ENCODE peak calls at places on chromosomes 4 and X, in four cellular contexts. One of them, this sample, is unnamed.

GRCh38 chr4:41204400-41204978 is 9.9 kb downstream of the APBB2 start:
- DNase-seq in colonic mucosa: no peak
- DNase-seq in Peyer's patch: no peak
- DNase-seq in coronary artery: no peak
- DNase-seq in this sample: no peak

GRCh38 chrX:31112226-31112999 is 40.6 kb upstream of the FTHL17 start:
- DNase-seq in coronary artery: no peak
- DNase-seq in colonic mucosa: no peak
- DNase-seq in Peyer's patch: no peak
- DNase-seq in this sample: no peak

GRCh38 chr4:2637956-2638552 is 101.6 kb downstream of the FAM193A start:
- DNase-seq in Peyer's patch: no peak
- DNase-seq in colonic mucosa: no peak
- DNase-seq in coronary artery: no peak
- DNase-seq in this sample: no peak

GRCh38 chr4:122010610-122011009 is 58.8 kb upstream of the TRPC3 start:
- DNase-seq in colonic mucosa: no peak
- DNase-seq in coronary artery: no peak
- DNase-seq in Peyer's patch: no peak
- DNase-seq in this sample: no peak

GRCh38 chrX:110145854-110146253 is 142.9 kb downstream of the TMEM164 start:
- DNase-seq in Peyer's patch: no peak
- DNase-seq in coronary artery: no peak
- DNase-seq in colonic mucosa: no peak
- DNase-seq in this sample: peak

GRCh38 chr4:7328913-7329638 is 105.7 kb downstream of the PSAPL1 start:
- DNase-seq in colonic mucosa: no peak
- DNase-seq in Peyer's patch: no peak
- DNase-seq in coronary artery: no peak
- DNase-seq in this sample: no peak

GRCh38 chr4:42732776-42733175 is 75.9 kb upstream of the ATP8A1 start:
- DNase-seq in colonic mucosa: no peak
- DNase-seq in coronary artery: no peak
- DNase-seq in Peyer's patch: no peak
- DNase-seq in this sample: no peak

GRCh38 chr4:168629561-168629960 is 132.7 kb downstream of the PALLD start:
- DNase-seq in colonic mucosa: no peak
- DNase-seq in Peyer's patch: no peak
- DNase-seq in coronary artery: no peak
- DNase-seq in this sample: no peak

GRCh38 chr4:88674565-88674964 is 23.1 kb downstream of the NAP1L5 start:
- DNase-seq in Peyer's patch: no peak
- DNase-seq in colonic mucosa: no peak
- DNase-seq in coronary artery: no peak
- DNase-seq in this sample: no peak

GRCh38 chr4:167715176-167715575 is 377.2 kb upstream of the ANXA10 start:
- DNase-seq in Peyer's patch: no peak
- DNase-seq in colonic mucosa: no peak
- DNase-seq in coronary artery: no peak
- DNase-seq in this sample: no peak

GRCh38 chrX:20252392-20253231 is 14.1 kb downstream of the RPS6KA3 start:
- DNase-seq in coronary artery: peak
- DNase-seq in Peyer's patch: peak
- DNase-seq in colonic mucosa: peak
- DNase-seq in this sample: peak

GRCh38 chrX:132004728-132005127 is 18.4 kb upstream of the STK26 start:
- DNase-seq in Peyer's patch: no peak
- DNase-seq in coronary artery: no peak
- DNase-seq in colonic mucosa: no peak
- DNase-seq in this sample: no peak

GRCh38 chr4:142480244-142480643 is 365.9 kb downstream of the INPP4B start:
- DNase-seq in colonic mucosa: no peak
- DNase-seq in coronary artery: no peak
- DNase-seq in Peyer's patch: no peak
- DNase-seq in this sample: no peak

GRCh38 chrX:150873616-150874015 is 24.9 kb downstream of the CD99L2 start:
- DNase-seq in coronary artery: no peak
- DNase-seq in colonic mucosa: no peak
- DNase-seq in Peyer's patch: no peak
- DNase-seq in this sample: no peak

GRCh38 chrX:16664626-16665025 is 14.7 kb downstream of the S100G start:
- DNase-seq in coronary artery: no peak
- DNase-seq in Peyer's patch: no peak
- DNase-seq in colonic mucosa: no peak
- DNase-seq in this sample: no peak

GRCh38 chrX:129115104-129115503 is 408.2 kb downstream of the SMARCA1 start:
- DNase-seq in Peyer's patch: no peak
- DNase-seq in colonic mucosa: peak
- DNase-seq in coronary artery: no peak
- DNase-seq in this sample: peak

GRCh38 chrX:10847333-10847732 is 226.9 kb upstream of the MID1 start:
- DNase-seq in colonic mucosa: no peak
- DNase-seq in coronary artery: no peak
- DNase-seq in Peyer's patch: no peak
- DNase-seq in this sample: no peak

DNA sequence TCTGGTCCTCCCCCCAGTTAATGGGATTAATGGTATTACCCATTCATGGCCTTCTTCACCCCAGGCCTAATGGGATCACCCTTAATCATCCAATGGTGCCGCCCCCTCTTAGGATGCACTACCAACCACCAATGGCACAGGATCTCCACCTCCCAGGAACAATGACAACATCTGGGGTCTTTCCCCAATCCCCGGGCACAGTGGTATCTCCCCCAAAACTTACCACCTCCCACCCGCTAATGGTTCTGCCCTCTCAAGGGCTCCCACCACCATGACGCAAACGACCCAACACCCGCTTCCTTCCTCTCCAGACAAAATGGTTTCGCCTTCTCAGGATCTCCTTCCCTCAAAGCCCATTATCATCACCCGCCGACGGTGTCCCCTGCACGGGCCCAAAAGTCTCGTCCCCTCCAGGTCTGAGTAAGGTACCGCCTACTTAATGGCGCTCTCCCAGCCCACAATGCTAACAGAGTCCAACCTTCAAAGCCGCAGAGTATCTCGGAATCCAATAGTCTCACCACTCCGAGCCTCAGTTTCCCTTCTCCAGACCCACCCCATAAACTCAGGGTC is 458 bp downstream of the GRIPAP1 start:
- DNase-seq in colonic mucosa: peak
- DNase-seq in coronary artery: no peak
- DNase-seq in Peyer's patch: peak
- DNase-seq in this sample: peak
- H3K4me3 ChIP-seq in colonic mucosa: peak
- H3K4me3 ChIP-seq in coronary artery: peak
- H3K4me3 ChIP-seq in Peyer's patch: peak
- H3K4me3 ChIP-seq in this sample: peak

DNA sequence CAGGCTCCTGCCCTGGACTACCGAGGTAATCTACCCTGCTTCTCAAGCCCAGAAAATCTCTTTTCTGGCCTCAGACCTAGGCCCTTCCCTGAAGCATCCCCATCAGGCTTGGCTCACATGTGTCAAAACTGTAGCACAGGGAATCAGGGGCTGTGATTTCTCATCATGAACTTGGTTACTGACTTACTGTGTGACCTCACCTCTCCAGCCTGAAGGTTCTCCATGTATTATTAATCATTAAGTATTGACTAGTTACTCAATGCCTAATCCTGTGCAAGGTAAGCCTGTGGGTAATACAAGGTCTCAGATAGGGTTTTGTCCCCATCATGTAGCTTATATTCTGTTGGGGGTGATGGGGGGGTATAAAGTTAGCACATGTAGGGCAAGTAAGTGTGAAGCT is 6.8 kb downstream of the SRPX2 start:
- DNase-seq in colonic mucosa: no peak
- DNase-seq in coronary artery: no peak
- DNase-seq in Peyer's patch: no peak
- DNase-seq in this sample: peak
- H3K27ac ChIP-seq in colonic mucosa: peak
- H3K27ac ChIP-seq in coronary artery: peak
- H3K27ac ChIP-seq in Peyer's patch: peak
- H3K27ac ChIP-seq in this sample: no peak

DNA sequence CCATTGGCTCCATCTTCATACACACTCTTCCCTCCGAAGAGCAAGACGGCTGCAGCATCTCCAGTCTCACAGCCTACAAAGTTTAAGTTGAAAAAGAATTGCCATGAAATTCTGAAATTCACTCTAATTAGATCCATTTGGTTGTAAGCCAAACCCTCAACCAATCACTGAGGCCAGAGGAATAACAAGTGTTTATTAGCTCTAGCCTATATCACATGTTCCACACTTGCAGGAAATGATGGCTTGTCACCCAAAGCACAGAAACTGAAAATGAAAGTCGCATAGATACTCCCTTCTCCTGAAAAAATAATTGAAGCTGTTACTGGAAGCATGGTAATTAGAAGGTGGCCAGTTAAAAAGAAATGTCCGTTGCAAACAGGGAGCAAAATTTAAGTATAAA is 1071.8 kb downstream of the CCSER1 start:
- DNase-seq in colonic mucosa: no peak
- DNase-seq in coronary artery: no peak
- DNase-seq in Peyer's patch: no peak
- DNase-seq in this sample: peak
- H3K4me3 ChIP-seq in colonic mucosa: no peak
- H3K4me3 ChIP-seq in coronary artery: peak
- H3K4me3 ChIP-seq in Peyer's patch: peak
- H3K4me3 ChIP-seq in this sample: peak

DNA sequence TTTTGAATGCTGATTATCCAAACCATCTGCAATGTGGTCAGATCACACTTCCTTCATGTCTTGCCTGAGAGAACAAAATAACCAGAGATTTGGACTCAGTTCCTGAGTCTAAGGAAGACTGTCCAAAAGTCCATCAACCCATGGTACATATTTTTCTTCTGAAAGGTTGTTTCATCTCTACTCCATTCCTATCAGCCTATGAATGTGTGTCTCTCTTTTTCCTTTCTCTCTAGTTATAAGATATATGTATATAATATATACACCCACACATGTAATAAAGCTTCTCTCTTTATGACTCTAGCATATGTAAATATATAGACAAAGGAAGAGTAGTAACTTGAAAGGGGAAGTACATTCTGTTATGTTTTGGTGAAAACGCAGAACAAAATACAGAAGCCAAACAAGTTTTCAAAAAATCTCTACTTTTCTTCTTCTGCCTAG is 227.0 kb downstream of the ARHGAP24 start:
- DNase-seq in Peyer's patch: no peak
- DNase-seq in coronary artery: no peak
- DNase-seq in colonic mucosa: no peak
- DNase-seq in this sample: no peak
- H3K27ac ChIP-seq in Peyer's patch: no peak
- H3K27ac ChIP-seq in coronary artery: no peak
- H3K27ac ChIP-seq in colonic mucosa: no peak
- H3K27ac ChIP-seq in this sample: no peak

This sample was measured in small intestine.